ENCODE peak calls at places on chromosomes 1 and 21, in six cellular contexts. One of them, this sample, is unnamed.

GRCh38 chr1:186188004-186188539 is 187.0 kb downstream of the TPR start:
- DNase-seq in NB4: no peak
- DNase-seq in GM12878: no peak
- DNase-seq in K562: no peak
- DNase-seq in HepG2: no peak
- DNase-seq in endothelial cell of umbilical vein: peak; percentile 78
- DNase-seq in this sample: peak; percentile 73

GRCh38 chr1:220296941-220297460 is 24.7 kb upstream of the RAB3GAP2 start:
- DNase-seq in NB4: no peak
- DNase-seq in GM12878: no peak
- DNase-seq in K562: no peak
- DNase-seq in HepG2: no peak
- DNase-seq in endothelial cell of umbilical vein: no peak
- DNase-seq in this sample: no peak

GRCh38 chr1:33876970-33877680 is 13.2 kb downstream of the HMGB4 start:
- DNase-seq in NB4: no peak
- DNase-seq in GM12878: no peak
- DNase-seq in K562: no peak
- DNase-seq in HepG2: no peak
- DNase-seq in endothelial cell of umbilical vein: no peak
- DNase-seq in this sample: no peak

GRCh38 chr1:116710326-116711060 is 43.0 kb upstream of the IGSF3 start:
- DNase-seq in NB4: no peak
- DNase-seq in GM12878: no peak
- DNase-seq in K562: no peak
- DNase-seq in HepG2: no peak
- DNase-seq in endothelial cell of umbilical vein: no peak
- DNase-seq in this sample: no peak

GRCh38 chr1:21909787-21910503 is 27.2 kb downstream of the HSPG2 start:
- DNase-seq in NB4: peak; percentile 85
- DNase-seq in GM12878: peak; percentile 33
- DNase-seq in K562: no peak
- DNase-seq in HepG2: no peak
- DNase-seq in endothelial cell of umbilical vein: peak; percentile 96
- DNase-seq in this sample: no peak

GRCh38 chr1:153764315-153764714 is 10.9 kb upstream of the SLC27A3 start:
- DNase-seq in NB4: no peak
- DNase-seq in GM12878: no peak
- DNase-seq in K562: no peak
- DNase-seq in HepG2: no peak
- DNase-seq in endothelial cell of umbilical vein: no peak
- DNase-seq in this sample: no peak

GRCh38 chr1:168230709-168231108 is 4.9 kb downstream of the SFT2D2 start:
- DNase-seq in NB4: no peak
- DNase-seq in GM12878: no peak
- DNase-seq in K562: no peak
- DNase-seq in HepG2: peak; percentile 44
- DNase-seq in endothelial cell of umbilical vein: no peak
- DNase-seq in this sample: peak; percentile 63

GRCh38 chr1:193264313-193265065 is 78.1 kb upstream of the B3GALT2 start:
- DNase-seq in NB4: no peak
- DNase-seq in GM12878: no peak
- DNase-seq in K562: no peak
- DNase-seq in HepG2: no peak
- DNase-seq in endothelial cell of umbilical vein: no peak
- DNase-seq in this sample: no peak

GRCh38 chr1:68210027-68210426 is 22.3 kb downstream of the WLS start:
- DNase-seq in NB4: no peak
- DNase-seq in GM12878: no peak
- DNase-seq in K562: no peak
- DNase-seq in HepG2: no peak
- DNase-seq in endothelial cell of umbilical vein: peak; percentile 66
- DNase-seq in this sample: no peak

GRCh38 chr1:106447466-106447865 is 609.0 kb upstream of the PRMT6 start:
- DNase-seq in NB4: no peak
- DNase-seq in GM12878: no peak
- DNase-seq in K562: no peak
- DNase-seq in HepG2: no peak
- DNase-seq in endothelial cell of umbilical vein: no peak
- DNase-seq in this sample: no peak

GRCh38 chr1:235013512-235013911 is 115.1 kb downstream of the TOMM20 start:
- DNase-seq in NB4: no peak
- DNase-seq in GM12878: no peak
- DNase-seq in K562: no peak
- DNase-seq in HepG2: no peak
- DNase-seq in endothelial cell of umbilical vein: no peak
- DNase-seq in this sample: no peak

GRCh38 chr1:80656628-80657019 is 1144.1 kb upstream of the ADGRL2 start:
- DNase-seq in NB4: no peak
- DNase-seq in GM12878: no peak
- DNase-seq in K562: no peak
- DNase-seq in HepG2: peak; percentile 16
- DNase-seq in endothelial cell of umbilical vein: no peak
- DNase-seq in this sample: peak; percentile 48

GRCh38 chr1:21289700-21290545 is at the start of gene ECE1:
- DNase-seq in NB4: peak; percentile 40
- DNase-seq in GM12878: no peak
- DNase-seq in K562: peak; percentile 66
- DNase-seq in HepG2: no peak
- DNase-seq in endothelial cell of umbilical vein: peak; percentile 64
- DNase-seq in this sample: peak; percentile 42

GRCh38 chr1:115052454-115053083 is 22.9 kb downstream of the TSHB start:
- DNase-seq in NB4: peak; percentile 62
- DNase-seq in GM12878: no peak
- DNase-seq in K562: peak; percentile 70
- DNase-seq in HepG2: peak; percentile 57
- DNase-seq in endothelial cell of umbilical vein: peak; percentile 53
- DNase-seq in this sample: peak; percentile 49

GRCh38 chr1:173504268-173504667 is 27.1 kb downstream of the PRDX6 start:
- DNase-seq in NB4: no peak
- DNase-seq in GM12878: no peak
- DNase-seq in K562: no peak
- DNase-seq in HepG2: no peak
- DNase-seq in endothelial cell of umbilical vein: no peak
- DNase-seq in this sample: no peak

GRCh38 chr21:42524341-42525227 is 10.9 kb downstream of the SLC37A1 start:
- DNase-seq in NB4: peak; percentile 14
- DNase-seq in GM12878: peak; percentile 86
- DNase-seq in K562: no peak
- DNase-seq in HepG2: peak; percentile 9
- DNase-seq in endothelial cell of umbilical vein: no peak
- DNase-seq in this sample: no peak

GRCh38 chr1:41810446-41810845 is 108.3 kb downstream of the HIVEP3 start:
- DNase-seq in NB4: peak; percentile 72
- DNase-seq in GM12878: no peak
- DNase-seq in K562: peak; percentile 56
- DNase-seq in HepG2: no peak
- DNase-seq in endothelial cell of umbilical vein: peak; percentile 41
- DNase-seq in this sample: no peak

GRCh38 chr1:243230914-243231313 is 24.2 kb downstream of the CEP170 start:
- DNase-seq in NB4: peak; percentile 35
- DNase-seq in GM12878: no peak
- DNase-seq in K562: peak; percentile 45
- DNase-seq in HepG2: peak; percentile 15
- DNase-seq in endothelial cell of umbilical vein: peak; percentile 33
- DNase-seq in this sample: peak; percentile 9
- TF ChIP-seq MYC in NB4: no peak
- TF ChIP-seq MYC in GM12878: no peak
- TF ChIP-seq MYC in K562: no peak
- TF ChIP-seq MYC in HepG2: no peak
- TF ChIP-seq MYC in endothelial cell of umbilical vein: no peak
- TF ChIP-seq MYC in this sample: no peak

DNA sequence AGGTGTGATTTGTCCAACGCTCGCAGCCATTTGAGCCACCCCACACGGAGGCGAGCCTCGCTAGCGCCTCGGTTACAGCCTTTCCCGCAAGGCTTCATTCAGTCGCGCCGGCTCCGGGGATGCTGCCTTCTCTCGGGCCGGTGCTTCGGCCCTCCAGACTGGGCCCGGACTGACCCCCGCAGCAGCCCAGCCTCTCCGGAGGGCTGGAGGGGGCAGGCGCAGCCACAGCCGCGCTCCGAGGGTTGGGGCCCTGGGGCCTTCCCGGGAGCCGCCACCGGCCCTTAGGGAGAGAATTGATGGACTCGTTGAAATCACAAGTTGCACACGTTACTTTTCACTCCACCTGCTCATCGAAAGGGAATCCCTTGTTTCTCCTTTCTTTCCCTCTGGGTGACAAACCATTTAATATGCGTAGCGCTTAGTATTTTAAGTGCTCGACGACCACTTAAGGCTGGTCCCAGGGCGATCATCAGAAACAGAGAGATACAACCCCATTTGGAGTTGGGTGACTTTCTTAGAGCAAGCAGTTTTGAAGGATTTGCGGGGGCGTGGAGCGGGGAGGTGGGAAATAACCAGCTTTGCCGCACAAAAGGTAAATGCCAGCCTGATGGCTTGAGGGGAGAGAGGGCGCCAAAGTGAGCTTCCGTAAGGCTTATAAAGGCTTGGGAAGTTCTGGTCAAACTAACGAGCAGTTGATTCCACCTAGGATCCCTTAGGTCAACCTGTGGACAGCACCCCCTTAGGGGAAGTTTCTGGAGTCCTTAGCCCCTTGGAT is 24.6 kb upstream of the ENAH start:
- DNase-seq in NB4: no peak
- DNase-seq in GM12878: no peak
- DNase-seq in K562: no peak
- DNase-seq in HepG2: no peak
- DNase-seq in endothelial cell of umbilical vein: no peak
- DNase-seq in this sample: no peak
- TF ChIP-seq MYC in NB4: no peak
- TF ChIP-seq MYC in GM12878: no peak
- TF ChIP-seq MYC in K562: no peak
- TF ChIP-seq MYC in HepG2: no peak
- TF ChIP-seq MYC in endothelial cell of umbilical vein: no peak
- TF ChIP-seq MYC in this sample: no peak

DNA sequence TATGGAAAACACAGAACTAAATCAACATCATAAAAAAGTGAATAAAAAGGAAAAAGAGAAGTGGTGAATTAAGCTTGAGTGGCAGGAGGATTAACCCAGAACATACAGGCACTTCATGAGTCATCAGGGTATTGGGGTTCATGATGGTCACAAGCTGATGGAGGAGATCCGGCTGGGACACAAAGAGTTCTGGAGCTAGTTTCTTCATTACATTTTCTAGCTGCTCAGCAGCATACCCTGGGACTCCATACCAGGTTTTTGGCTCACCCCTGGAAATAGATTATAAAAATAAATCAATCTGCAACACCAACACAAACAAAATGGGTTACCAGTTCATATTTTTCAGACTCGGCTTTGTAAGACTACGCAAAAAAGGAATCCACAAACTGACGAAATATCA is 42.5 kb upstream of the SYT2 start:
- DNase-seq in NB4: peak; percentile 25
- DNase-seq in GM12878: no peak
- DNase-seq in K562: peak; percentile 20
- DNase-seq in HepG2: no peak
- DNase-seq in endothelial cell of umbilical vein: no peak
- DNase-seq in this sample: no peak
- TF ChIP-seq MYC in NB4: no peak
- TF ChIP-seq MYC in GM12878: no peak
- TF ChIP-seq MYC in K562: no peak
- TF ChIP-seq MYC in HepG2: no peak
- TF ChIP-seq MYC in endothelial cell of umbilical vein: no peak
- TF ChIP-seq MYC in this sample: no peak

DNA sequence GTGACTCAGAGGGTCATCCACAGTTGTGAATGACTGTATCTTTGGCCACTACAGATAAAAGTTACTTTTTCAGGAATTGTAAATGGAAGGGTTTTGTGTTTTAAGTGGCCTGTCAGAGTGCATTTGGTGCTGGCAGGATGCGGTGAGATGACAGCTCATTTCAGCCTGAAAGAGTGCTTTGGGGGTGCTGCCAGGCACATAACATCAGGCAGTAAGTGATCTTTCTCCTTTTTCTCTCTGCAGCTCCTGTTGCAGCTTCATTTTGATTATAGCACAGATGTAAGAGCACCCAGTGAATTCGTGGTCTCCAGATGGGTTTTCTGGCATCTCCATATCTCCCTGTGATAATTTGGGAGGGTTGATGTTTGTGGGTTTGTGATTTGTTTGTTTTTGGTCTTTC is 14.8 kb upstream of the FAM163A start:
- DNase-seq in NB4: no peak
- DNase-seq in GM12878: no peak
- DNase-seq in K562: no peak
- DNase-seq in HepG2: no peak
- DNase-seq in endothelial cell of umbilical vein: no peak
- DNase-seq in this sample: no peak
- TF ChIP-seq MYC in NB4: no peak
- TF ChIP-seq MYC in GM12878: no peak
- TF ChIP-seq MYC in K562: no peak
- TF ChIP-seq MYC in HepG2: no peak
- TF ChIP-seq MYC in endothelial cell of umbilical vein: no peak
- TF ChIP-seq MYC in this sample: no peak

GRCh38 chr21:45975017-45975595 is 6.5 kb upstream of the COL6A1 start:
- DNase-seq in NB4: no peak
- DNase-seq in GM12878: no peak
- DNase-seq in K562: no peak
- DNase-seq in HepG2: no peak
- DNase-seq in endothelial cell of umbilical vein: no peak
- DNase-seq in this sample: no peak

GRCh38 chr21:45974073-45975016 is 7.2 kb upstream of the COL6A1 start:
- DNase-seq in NB4: peak; percentile 53
- DNase-seq in GM12878: no peak
- DNase-seq in K562: peak; percentile 55
- DNase-seq in HepG2: no peak
- DNase-seq in endothelial cell of umbilical vein: peak; percentile 42
- DNase-seq in this sample: no peak

GRCh38 chr21:45972353-45972715 is 9.2 kb upstream of the COL6A1 start:
- DNase-seq in NB4: no peak
- DNase-seq in GM12878: no peak
- DNase-seq in K562: no peak
- DNase-seq in HepG2: no peak
- DNase-seq in endothelial cell of umbilical vein: no peak
- DNase-seq in this sample: no peak

GRCh38 chr21:45972716-45973474 is 8.7 kb upstream of the COL6A1 start:
- DNase-seq in NB4: no peak
- DNase-seq in GM12878: no peak
- DNase-seq in K562: no peak
- DNase-seq in HepG2: no peak
- DNase-seq in endothelial cell of umbilical vein: peak; percentile 14
- DNase-seq in this sample: no peak

DNA sequence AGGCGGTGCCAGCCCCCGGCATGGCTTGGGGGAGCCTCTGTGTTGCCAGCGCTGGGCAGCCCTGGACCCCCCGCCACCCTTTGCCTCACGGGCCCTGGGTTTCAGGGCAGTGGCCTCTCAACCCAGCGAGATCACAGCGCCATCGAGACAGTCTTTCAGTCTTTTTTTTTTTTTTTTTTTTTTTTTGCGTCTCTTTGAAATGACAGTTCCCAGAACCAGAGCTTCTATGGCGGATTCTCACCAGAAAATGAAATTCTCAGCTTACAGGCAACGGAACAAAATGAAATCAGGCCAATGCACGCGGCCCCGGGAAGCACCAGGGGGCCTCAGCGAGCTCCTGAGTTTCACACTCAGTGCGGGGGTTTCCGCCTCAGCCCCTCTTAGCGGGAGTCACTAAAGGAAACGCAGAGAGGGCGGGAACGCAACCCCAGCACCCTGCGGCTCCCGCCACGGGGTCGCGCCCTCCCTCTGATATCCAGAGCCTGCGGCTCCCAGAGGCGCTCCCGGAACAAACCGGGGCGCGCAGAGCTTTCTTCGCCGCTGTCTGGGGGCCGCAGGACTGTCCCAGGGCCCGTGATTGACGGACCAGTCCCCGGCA is 8.0 kb upstream of the COL6A1 start:
- DNase-seq in NB4: peak; percentile 80
- DNase-seq in GM12878: no peak
- DNase-seq in K562: peak; percentile 82
- DNase-seq in HepG2: peak; percentile 49
- DNase-seq in endothelial cell of umbilical vein: peak; percentile 77
- DNase-seq in this sample: peak; percentile 26
- TF ChIP-seq MYC in NB4: peak; percentile 31
- TF ChIP-seq MYC in GM12878: no peak
- TF ChIP-seq MYC in K562: no peak
- TF ChIP-seq MYC in HepG2: no peak
- TF ChIP-seq MYC in endothelial cell of umbilical vein: no peak
- TF ChIP-seq MYC in this sample: no peak